ENCODE peak calls at places on chromosomes 12 and 14, in five cellular contexts. B is HS-27A, A is GOT3, E is IMR-90, V is dermis microvascular lymphatic vessel endothelial cell. T is an unnamed sample.

GRCh38 chr12:42128327-42128726 is 16.3 kb downstream of the GXYLT1 start:
- DNase-seq in E (peak), V (no peak), A (no peak), B (no peak), T (no peak)

GRCh38 chr12:22684526-22685118 is 59.7 kb downstream of the ETNK1 start:
- DNase-seq in V (peak), A (no peak), B (no peak), E (peak), T (peak)

GRCh38 chr14:77988966-77989365 is 181.2 kb upstream of the NRXN3 start:
- DNase-seq in B (peak), E (peak), A (peak), V (no peak), T (peak)

GRCh38 chr12:8644345-8645248 is 18.0 kb downstream of the MFAP5 start:
- DNase-seq in B (no peak), V (no peak), A (no peak), E (no peak), T (no peak)

GRCh38 chr12:27940756-27941402 is 31.7 kb downstream of the PTHLH start:
- DNase-seq in E (peak), A (peak), B (peak), V (peak), T (peak)

GRCh38 chr12:20436367-20436766 is 68.0 kb downstream of the PDE3A start:
- DNase-seq in A (no peak), E (peak), V (no peak), B (no peak), T (no peak)

GRCh38 chr12:27652174-27652763 is 44.0 kb upstream of the REP15 start:
- DNase-seq in B (peak), A (no peak), E (peak), V (peak), T (peak)

GRCh38 chr12:120649442-120650248 is 9.2 kb downstream of the CABP1 start:
- DNase-seq in A (no peak), E (peak), V (no peak), B (no peak), T (peak)

GRCh38 chr14:32083789-32084188 is 6.7 kb downstream of the ARHGAP5 start:
- DNase-seq in B (no peak), E (no peak), A (no peak), V (no peak), T (no peak)

GRCh38 chr12:112843272-112843671 is 51.7 kb downstream of the RPH3A start:
- DNase-seq in V (no peak), B (no peak), A (no peak), E (no peak), T (peak)

GRCh38 chr12:82174383-82174782 is 183.8 kb downstream of the CCDC59 start:
- DNase-seq in A (no peak), E (no peak), V (no peak), B (no peak), T (no peak)

GRCh38 chr12:124233846-124234620 is 60.9 kb upstream of the RFLNA start:
- DNase-seq in E (no peak), V (no peak), A (no peak), B (no peak), T (peak)

GRCh38 chr14:60350366-60350720 is 101.3 kb downstream of the PPM1A start:
- DNase-seq in A (no peak), E (no peak), V (no peak), B (no peak), T (no peak)

GRCh38 chr12:1448321-1448720 is 146.1 kb downstream of the FBXL14 start:
- DNase-seq in B (no peak), E (peak), A (no peak), V (no peak), T (no peak)

GRCh38 chr12:46786774-46787173 is 39.0 kb downstream of the SLC38A4 start:
- DNase-seq in A (no peak), E (peak), B (peak), V (no peak), T (peak)

GRCh38 chr12:80877706-80878384 is 59.9 kb downstream of the LIN7A start:
- DNase-seq in E (peak), A (no peak), V (no peak), B (no peak), T (peak)

GRCh38 chr12:120639771-120640721 is at the start of gene CABP1:
- DNase-seq in B (no peak), E (no peak), V (no peak), A (no peak), T (peak)

GRCh38 chr14:77761205-77761931 is 412 bp upstream of the SNW1 start:
- DNase-seq in B (peak), V (no peak), E (peak), A (peak), T (peak)

GRCh38 chr14:93018401-93018800 is 95.5 kb downstream of the CHGA start:
- DNase-seq in A (no peak), B (no peak), V (no peak), E (no peak), T (peak)

GRCh38 chr12:108838194-108839010 is 19.0 kb downstream of the SSH1 start:
- DNase-seq in A (peak), V (peak), E (peak), B (peak), T (peak)

GRCh38 chr12:93370947-93371346 is 6.8 kb upstream of the NUDT4 start:
- DNase-seq in E (no peak), A (no peak), V (no peak), B (no peak), T (no peak)

GRCh38 chr12:122093098-122093883 is 14.7 kb downstream of the MLXIP start:
- DNase-seq in V (no peak), E (no peak), B (no peak), A (no peak), T (no peak)

GRCh38 chr12:11922361-11922760 is 148.4 kb upstream of the BCL2L14 start:
- DNase-seq in E (no peak), A (no peak), V (no peak), B (no peak), T (no peak)

T was measured in astrocyte of the hippocampus.